ENCODE peak calls at places on chromosome 10, in four cellular contexts. A is heart right ventricle, O is H9, T is pancreas. Q is an unnamed sample.

GRCh38 chr10:103654925-103655324 is 161.4 kb downstream of the NEURL1 start:
- DNase-seq in O (no peak), A (no peak), T (no peak), Q (no peak)

GRCh38 chr10:94571528-94571927 is 25.9 kb downstream of the HELLS start:
- DNase-seq in O (no peak), T (no peak), A (no peak), Q (no peak)

GRCh38 chr10:8301831-8302230 is 247.3 kb downstream of the GATA3 start:
- DNase-seq in T (no peak), O (no peak), A (no peak), Q (no peak)

GRCh38 chr10:3806603-3807002 is 21.6 kb upstream of the KLF6 start:
- DNase-seq in O (no peak), A (no peak), T (no peak), Q (no peak)

GRCh38 chr10:97024181-97025073 is 161.3 kb downstream of the SLIT1 start:
- DNase-seq in O (no peak), A (no peak), T (peak; percentile 33), Q (no peak)

GRCh38 chr10:100879741-100880360 is 32.9 kb upstream of the SLF2 start:
- DNase-seq in T (no peak), O (no peak), A (no peak), Q (no peak)

GRCh38 chr10:133307776-133308430 is 769 bp downstream of the TUBGCP2 start:
- DNase-seq in T (peak; percentile 87), A (peak; percentile 61), O (peak; percentile 71), Q (peak; percentile 86)

GRCh38 chr10:93071674-93072224 is 1.9 kb upstream of the CYP26A1 start:
- DNase-seq in A (peak; percentile 11), O (peak; percentile 83), T (peak; percentile 24), Q (no peak)

GRCh38 chr10:100996678-100997363 is 2.8 kb upstream of the LZTS2 start:
- DNase-seq in A (peak; percentile 48), T (peak; percentile 43), O (peak; percentile 84), Q (no peak)

GRCh38 chr10:13891542-13892431 is 305.0 kb downstream of the PRPF18 start:
- DNase-seq in A (peak; percentile 47), O (no peak), T (no peak), Q (peak; percentile 64)

GRCh38 chr10:65377687-65378086 is 1548.1 kb upstream of the LRRTM3 start:
- DNase-seq in O (no peak), A (no peak), T (no peak), Q (no peak)

GRCh38 chr10:44008270-44008916 is 359.7 kb upstream of the ZNF32 start:
- DNase-seq in A (no peak), T (peak; percentile 23), O (no peak), Q (no peak)

GRCh38 chr10:73858750-73859439 is 15.5 kb downstream of the CAMK2G start:
- DNase-seq in A (no peak), O (no peak), T (no peak), Q (no peak)

GRCh38 chr10:61195219-61195618 is 251.2 kb upstream of the RHOBTB1 start:
- DNase-seq in A (no peak), T (no peak), O (no peak), Q (no peak)

GRCh38 chr10:11018426-11018818 is 750 bp downstream of the CELF2 start:
- DNase-seq in O (peak; percentile 32), A (peak; percentile 43), T (no peak), Q (peak; percentile 51)

GRCh38 chr10:96991313-96991841 is 159.3 kb downstream of the LCOR start:
- DNase-seq in T (no peak), O (no peak), A (no peak), Q (no peak)

GRCh38 chr10:76983624-76984023 is 654.0 kb downstream of the KCNMA1 start:
- DNase-seq in T (no peak), O (no peak), A (no peak), Q (no peak)

GRCh38 chr10:96772239-96772638 is 51.9 kb upstream of the PIK3AP1 start:
- DNase-seq in O (no peak), T (no peak), A (no peak), Q (no peak)

Q was measured in Right ventricle myocardium superior.